ENCODE peak calls at places on chromosome 16, in seven cellular contexts. U, N, J, K, T, F and S are unnamed samples.
A peak's percentile ranks its signal among the peaks of the same experiment; 100 is the strongest.

GRCh38 chr16:65782537-65783290 is 583.8 kb upstream of the CDH5 start:
- DNase-seq in K (peak; percentile 95), U (no peak), F (peak; percentile 17), J (no peak), N (peak; percentile 55), T (no peak), S (no peak)

GRCh38 chr16:75624921-75625334 is 1.8 kb upstream of the ADAT1 start:
- DNase-seq in F (no peak), J (peak; percentile 52), U (peak; percentile 13), N (peak; percentile 63), T (no peak), K (peak; percentile 68), S (no peak)

GRCh38 chr16:81035398-81035974 is at the start of gene ATMIN:
- DNase-seq in N (peak; percentile 77), K (peak; percentile 69), T (peak; percentile 94), J (peak; percentile 97), U (peak; percentile 83), F (peak; percentile 49), S (peak; percentile 96)

GRCh38 chr16:84292032-84292431 is 2.6 kb upstream of the WFDC1 start:
- DNase-seq in F (no peak), J (no peak), T (peak; percentile 34), N (no peak), K (peak; percentile 25), U (no peak), S (no peak)

GRCh38 chr16:75281826-75282225 is 30.4 kb upstream of the BCAR1 start:
- DNase-seq in F (no peak), J (no peak), U (no peak), T (no peak), K (no peak), N (no peak), S (no peak)

GRCh38 chr16:57727610-57728009 is 8.0 kb upstream of the KATNB1 start:
- DNase-seq in F (no peak), J (no peak), K (no peak), T (no peak), N (no peak), U (no peak), S (no peak)

GRCh38 chr16:1900452-1900774 is 17.8 kb downstream of the HS3ST6 start:
- DNase-seq in J (no peak), F (no peak), T (no peak), N (no peak), K (no peak), U (no peak), S (no peak)

GRCh38 chr16:442976-443375 is 17.5 kb downstream of the RAB11FIP3 start:
- DNase-seq in T (no peak), N (no peak), F (no peak), U (no peak), K (no peak), J (no peak), S (no peak)

GRCh38 chr16:56424791-56425438 is 430 bp downstream of the AMFR start:
- DNase-seq in U (peak; percentile 21), F (no peak), N (no peak), J (peak; percentile 68), T (peak; percentile 56), K (peak; percentile 27), S (peak; percentile 74)

GRCh38 chr16:83015871-83016270 is 389.1 kb downstream of the CDH13 start:
- DNase-seq in T (no peak), N (no peak), J (no peak), F (no peak), U (no peak), K (no peak), S (no peak)

GRCh38 chr16:87625241-87625797 is 23.0 kb downstream of the JPH3 start:
- DNase-seq in T (no peak), F (no peak), J (no peak), K (no peak), U (no peak), N (no peak), S (no peak)

GRCh38 chr16:70661918-70662641 is 15.7 kb downstream of the IL34 start:
- DNase-seq in F (no peak), J (no peak), N (no peak), U (no peak), K (peak; percentile 56), T (no peak), S (no peak)

GRCh38 chr16:81522141-81522701 is 77.6 kb downstream of the CMIP start:
- DNase-seq in T (peak; percentile 72), F (no peak), K (no peak), N (no peak), U (no peak), J (no peak), S (peak; percentile 63)

GRCh38 chr16:31404353-31405064 is 11.4 kb downstream of the ITGAD start:
- DNase-seq in T (no peak), N (no peak), J (no peak), U (peak; percentile 97), K (peak; percentile 4), F (no peak), S (peak; percentile 58)

GRCh38 chr16:67235816-67236547 is 9.1 kb downstream of the TMEM208 start:
- DNase-seq in N (no peak), T (no peak), K (no peak), J (no peak), F (no peak), U (no peak), S (no peak)

GRCh38 chr16:71515026-71515425 is 11.2 kb upstream of the CHST4 start:
- DNase-seq in J (no peak), U (no peak), F (no peak), T (peak; percentile 65), N (no peak), K (no peak), S (no peak)

GRCh38 chr16:81492965-81493754 is 48.6 kb downstream of the CMIP start:
- DNase-seq in F (no peak), J (no peak), T (no peak), U (no peak), K (no peak), N (no peak), S (no peak)

DNA sequence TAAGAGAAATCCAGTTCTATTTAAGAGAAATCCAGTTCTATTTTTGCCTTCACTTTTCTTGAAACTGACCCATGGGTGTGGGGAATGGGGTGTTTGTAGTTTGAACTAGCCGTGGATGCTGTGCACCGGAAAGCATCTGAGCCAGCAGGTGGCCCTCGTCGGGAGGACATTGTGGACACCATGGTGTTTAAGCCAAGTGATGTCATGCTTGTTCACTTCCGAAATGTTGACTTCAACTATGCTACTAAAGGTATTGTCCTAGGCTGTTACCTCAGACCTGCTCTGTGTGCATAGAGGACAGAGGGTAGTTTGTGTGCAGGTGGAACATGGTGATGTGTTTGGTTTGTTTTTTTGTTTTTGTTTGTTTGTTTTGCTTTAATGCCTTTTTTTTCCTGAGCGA is 3.3 kb downstream of the ATXN2L start:
- DNase-seq in U (no peak), F (no peak), T (no peak), J (no peak), K (peak; percentile 12), N (peak; percentile 34), S (no peak)
- H3K4me3 ChIP-seq in U (peak overlapping the region; percentile 100), F (no peak overlapping the region), T (peak overlapping the region; percentile 95), J (no peak overlapping the region), K (peak overlapping the region; percentile 27), N (no peak overlapping the region), S (no peak overlapping the region)

DNA sequence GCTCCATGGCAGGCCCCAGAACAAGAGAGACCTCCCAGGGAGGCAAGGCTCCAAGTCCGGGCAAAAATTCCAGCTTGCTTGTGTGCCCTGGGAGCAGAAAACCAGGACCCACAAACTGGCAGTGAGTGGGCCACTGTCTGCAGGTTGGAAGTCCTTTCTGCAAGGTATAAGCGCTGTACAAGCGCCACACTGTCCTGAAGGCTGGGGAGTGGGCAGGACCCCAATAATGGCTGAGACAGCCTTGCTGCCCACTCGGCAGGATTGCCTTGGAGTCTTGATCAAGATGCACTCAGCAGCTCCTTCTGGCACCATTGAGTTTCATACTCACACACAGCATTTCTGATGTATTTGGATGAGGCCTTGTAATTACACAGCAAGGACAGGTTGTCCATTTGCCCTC is 388.6 kb downstream of the CPPED1 start:
- DNase-seq in F (no peak), J (no peak), N (no peak), K (no peak), U (no peak), T (no peak), S (no peak)
- H3K4me2 ChIP-seq in F (no peak overlapping the region), J (no peak overlapping the region), N (no peak overlapping the region), K (no peak overlapping the region), U (no peak overlapping the region), T (no peak overlapping the region), S (no peak overlapping the region)

GRCh38 chr16:46785076-46785845 is 37.1 kb upstream of the MYLK3 start:
- DNase-seq in J (no peak), T (peak; percentile 39), K (no peak), F (no peak), N (no peak), U (no peak), S (no peak)
- H3K4me3 ChIP-seq in J (no peak overlapping the region), T (no peak overlapping the region), K (no peak overlapping the region), F (no peak overlapping the region), N (no peak overlapping the region), U (no peak overlapping the region), S (no peak overlapping the region)

GRCh38 chr16:54287018-54287757 is 601 bp upstream of the IRX3 start:
- DNase-seq in F (no peak), K (no peak), N (no peak), U (no peak), T (peak; percentile 90), J (no peak), S (no peak)
- H3K4me2 ChIP-seq in F (peak overlapping the region; percentile 78), K (peak overlapping the region; percentile 71), N (peak overlapping the region; percentile 9), U (peak overlapping the region; percentile 92), T (peak overlapping the region; percentile 94), J (peak overlapping the region; percentile 94), S (no peak overlapping the region)

GRCh38 chr16:72891291-72892227 is 156.4 kb downstream of the ZFHX3 start:
- DNase-seq in N (no peak), F (no peak), K (no peak), J (no peak), T (no peak), U (no peak), S (no peak)

GRCh38 chr16:72897707-72898106 is 150.2 kb downstream of the ZFHX3 start:
- DNase-seq in U (no peak), N (no peak), K (no peak), F (no peak), T (no peak), J (no peak), S (no peak)

GRCh38 chr16:72895951-72896350 is 152.0 kb downstream of the ZFHX3 start:
- DNase-seq in K (no peak), J (no peak), F (no peak), U (no peak), N (no peak), T (no peak), S (no peak)

GRCh38 chr16:72896719-72897118 is 151.2 kb downstream of the ZFHX3 start:
- DNase-seq in N (no peak), K (no peak), F (no peak), U (no peak), J (no peak), T (no peak), S (no peak)

GRCh38 chr16:72894291-72895151 is 153.4 kb downstream of the ZFHX3 start:
- DNase-seq in T (no peak), N (peak; percentile 51), J (no peak), K (peak; percentile 60), U (no peak), F (no peak), S (no peak)
- H3K4me3 ChIP-seq in T (no peak overlapping the region), N (no peak overlapping the region), J (no peak overlapping the region), K (peak overlapping the region; percentile 1), U (no peak overlapping the region), F (no peak overlapping the region), S (no peak overlapping the region)